ENCODE peak calls at places on chromosomes 11 and 22, in six cellular contexts. B, N, T, C, J and W are unnamed samples.

GRCh38 chr11:74926304-74927030 is 22.4 kb downstream of the XRRA1 start:
- DNase-seq in B (no peak), N (no peak), T (no peak), C (no peak), J (no peak), W (no peak)

GRCh38 chr11:64894070-64894811 is 15.8 kb upstream of the EHD1 start:
- DNase-seq in B (peak; percentile 89), N (peak; percentile 92), T (peak; percentile 78), C (peak; percentile 96), J (peak; percentile 86), W (peak; percentile 95)

GRCh38 chr11:77074205-77074604 is 7.4 kb downstream of the CAPN5 start:
- DNase-seq in B (no peak), N (no peak), T (no peak), C (no peak), J (no peak), W (peak; percentile 52)

GRCh38 chr22:47063071-47063509 is 300.6 kb downstream of the TBC1D22A start:
- DNase-seq in B (no peak), N (peak; percentile 23), T (no peak), C (no peak), J (no peak), W (peak; percentile 76)

GRCh38 chr11:8661036-8661435 is 21.4 kb downstream of the TRIM66 start:
- DNase-seq in B (no peak), N (no peak), T (no peak), C (no peak), J (no peak), W (no peak)

GRCh38 chr11:104623518-104623917 is 274.7 kb downstream of the CASP12 start:
- DNase-seq in B (no peak), N (no peak), T (no peak), C (no peak), J (no peak), W (no peak)

GRCh38 chr11:43643898-43644625 is 36.5 kb upstream of the HSD17B12 start:
- DNase-seq in B (peak; percentile 89), N (peak; percentile 87), T (peak; percentile 88), C (peak; percentile 85), J (peak; percentile 79), W (peak; percentile 96)

GRCh38 chr22:25420925-25421904 is 143.3 kb upstream of the GRK3 start:
- DNase-seq in B (no peak), N (no peak), T (peak; percentile 31), C (peak; percentile 39), J (no peak), W (no peak)

GRCh38 chr11:65444314-65445051 is 21.9 kb downstream of the NEAT1 start:
- DNase-seq in B (no peak), N (no peak), T (no peak), C (no peak), J (no peak), W (peak; percentile 82)

GRCh38 chr22:31286360-31287255 is 5.7 kb downstream of the PIK3IP1 start:
- DNase-seq in B (no peak), N (no peak), T (no peak), C (no peak), J (peak; percentile 66), W (no peak)

GRCh38 chr11:65184146-65184545 is 2.4 kb downstream of the CAPN1 start:
- DNase-seq in B (no peak), N (no peak), T (no peak), C (peak; percentile 49), J (no peak), W (no peak)

GRCh38 chr11:48013269-48013901 is 33.0 kb downstream of the PTPRJ start:
- DNase-seq in B (no peak), N (peak; percentile 82), T (no peak), C (no peak), J (peak; percentile 21), W (peak; percentile 79)

GRCh38 chr11:6646040-6646439 is 9.6 kb downstream of the DCHS1 start:
- DNase-seq in B (peak; percentile 83), N (no peak), T (no peak), C (no peak), J (no peak), W (peak; percentile 93)

GRCh38 chr11:88158081-88158480 is 17.2 kb downstream of the RAB38 start:
- DNase-seq in B (no peak), N (no peak), T (no peak), C (no peak), J (no peak), W (no peak)

GRCh38 chr11:94938399-94939055 is 34.8 kb downstream of the CWC15 start:
- DNase-seq in B (peak; percentile 79), N (no peak), T (no peak), C (no peak), J (no peak), W (peak; percentile 93)

GRCh38 chr11:14789879-14790484 is 102.0 kb downstream of the CYP2R1 start:
- DNase-seq in B (no peak), N (no peak), T (no peak), C (no peak), J (no peak), W (no peak)

GRCh38 chr11:47057374-47057773 is 119.3 kb downstream of the ARFGAP2 start:
- DNase-seq in B (no peak), N (no peak), T (no peak), C (no peak), J (no peak), W (no peak)

GRCh38 chr11:73612601-73613137 is 14.8 kb upstream of the FAM168A start:
- DNase-seq in B (no peak), N (no peak), T (no peak), C (no peak), J (no peak), W (no peak)

GRCh38 chr22:50674606-50675552 is 2.3 kb downstream of the SHANK3 start:
- DNase-seq in B (no peak), N (no peak), T (peak; percentile 51), C (peak; percentile 77), J (no peak), W (peak; percentile 78)